ENCODE peak calls at places on chromosomes 2 and 18, in seven cellular contexts. M is CD4-positive, alpha-beta T cell; N is astrocyte of the spinal cord; H is heart right ventricle; A is NB4; B is right atrium auricular region; X is GM13977. Z is an unnamed sample.

GRCh38 chr2:10316336-10316735 is 13.6 kb downstream of the HPCAL1 start:
- DNase-seq in M (no peak), N (no peak), H (no peak), A (no peak), B (no peak), X (no peak), Z (no peak)

GRCh38 chr2:200492656-200493055 is 17.2 kb downstream of the KCTD18 start:
- DNase-seq in M (no peak), N (no peak), H (no peak), A (no peak), B (no peak), X (no peak), Z (no peak)

GRCh38 chr2:26255735-26256384 is 11.1 kb downstream of the HADHB start:
- DNase-seq in M (no peak), N (no peak), H (peak; percentile 26), A (no peak), B (no peak), X (no peak), Z (no peak)

GRCh38 chr2:232976176-232976575 is 36.9 kb downstream of the NGEF start:
- DNase-seq in M (no peak), N (no peak), H (no peak), A (no peak), B (no peak), X (no peak), Z (peak; percentile 24)

GRCh38 chr2:27710176-27710575 is 46.5 kb downstream of the SLC4A1AP start:
- DNase-seq in M (no peak), N (no peak), H (no peak), A (no peak), B (peak; percentile 56), X (no peak), Z (no peak)

GRCh38 chr2:72999729-73000725 is 71.5 kb downstream of the SFXN5 start:
- DNase-seq in M (no peak), N (peak; percentile 70), H (no peak), A (no peak), B (peak; percentile 49), X (no peak), Z (no peak)

GRCh38 chr2:45845058-45845457 is 193.6 kb downstream of the PRKCE start:
- DNase-seq in M (no peak), N (peak; percentile 3), H (no peak), A (peak; percentile 60), B (no peak), X (no peak), Z (no peak)

GRCh38 chr2:119483896-119484718 is 40.2 kb downstream of the SCTR start:
- DNase-seq in M (no peak), N (no peak), H (no peak), A (no peak), B (peak; percentile 44), X (no peak), Z (peak; percentile 62)

GRCh38 chr18:77138270-77138669 is 5.7 kb upstream of the MBP start:
- DNase-seq in M (no peak), N (no peak), H (no peak), A (no peak), B (no peak), X (no peak), Z (no peak)

GRCh38 chr18:48084858-48085257 is 154.4 kb upstream of the SMAD2 start:
- DNase-seq in M (no peak), N (no peak), H (no peak), A (no peak), B (no peak), X (no peak), Z (no peak)

GRCh38 chr2:147232225-147232669 is 612.6 kb upstream of the ACVR2A start:
- DNase-seq in M (no peak), N (no peak), H (no peak), A (no peak), B (no peak), X (no peak), Z (no peak)

GRCh38 chr2:65045651-65046050 is 10.6 kb upstream of the CEP68 start:
- DNase-seq in M (no peak), N (peak; percentile 59), H (no peak), A (peak; percentile 96), B (no peak), X (no peak), Z (no peak)

GRCh38 chr18:24232814-24233213 is 94.0 kb downstream of the CABYR start:
- DNase-seq in M (no peak), N (no peak), H (no peak), A (no peak), B (no peak), X (no peak), Z (no peak)

DNA sequence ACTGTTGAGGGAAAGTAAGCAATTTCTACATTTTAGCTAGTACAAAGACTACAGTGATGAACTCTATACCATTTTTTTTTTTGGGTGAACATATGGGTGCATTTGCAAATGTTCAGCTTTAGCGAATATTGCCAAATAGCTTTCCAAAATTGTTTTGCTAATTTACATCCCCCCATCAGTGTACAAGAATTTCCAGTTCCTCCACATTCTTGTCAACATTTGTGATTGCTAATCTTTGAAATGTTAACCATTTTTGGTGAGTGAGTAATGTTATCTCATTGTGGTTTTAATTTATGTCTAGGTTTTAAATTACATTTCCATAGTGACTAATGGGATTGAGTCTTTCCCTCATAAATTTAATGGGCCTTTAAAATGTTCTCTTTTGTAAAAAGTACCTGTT is 16.4 kb upstream of the CNRIP1 start:
- DNase-seq in M (no peak), N (peak; percentile 65), H (no peak), A (no peak), B (no peak), X (no peak), Z (no peak)
- TF ChIP-seq CTCF in M (no peak), N (no peak), H (no peak), A (no peak), B (no peak), X (no peak), Z (no peak)

GRCh38 chr18:73891572-73892421 is 255.8 kb downstream of the FBXO15 start:
- DNase-seq in M (no peak), N (no peak), H (no peak), A (peak; percentile 4), B (no peak), X (no peak), Z (no peak)
- TF ChIP-seq CTCF in M (no peak), N (peak; percentile 18), H (no peak), A (no peak), B (no peak), X (no peak), Z (peak; percentile 48)

DNA sequence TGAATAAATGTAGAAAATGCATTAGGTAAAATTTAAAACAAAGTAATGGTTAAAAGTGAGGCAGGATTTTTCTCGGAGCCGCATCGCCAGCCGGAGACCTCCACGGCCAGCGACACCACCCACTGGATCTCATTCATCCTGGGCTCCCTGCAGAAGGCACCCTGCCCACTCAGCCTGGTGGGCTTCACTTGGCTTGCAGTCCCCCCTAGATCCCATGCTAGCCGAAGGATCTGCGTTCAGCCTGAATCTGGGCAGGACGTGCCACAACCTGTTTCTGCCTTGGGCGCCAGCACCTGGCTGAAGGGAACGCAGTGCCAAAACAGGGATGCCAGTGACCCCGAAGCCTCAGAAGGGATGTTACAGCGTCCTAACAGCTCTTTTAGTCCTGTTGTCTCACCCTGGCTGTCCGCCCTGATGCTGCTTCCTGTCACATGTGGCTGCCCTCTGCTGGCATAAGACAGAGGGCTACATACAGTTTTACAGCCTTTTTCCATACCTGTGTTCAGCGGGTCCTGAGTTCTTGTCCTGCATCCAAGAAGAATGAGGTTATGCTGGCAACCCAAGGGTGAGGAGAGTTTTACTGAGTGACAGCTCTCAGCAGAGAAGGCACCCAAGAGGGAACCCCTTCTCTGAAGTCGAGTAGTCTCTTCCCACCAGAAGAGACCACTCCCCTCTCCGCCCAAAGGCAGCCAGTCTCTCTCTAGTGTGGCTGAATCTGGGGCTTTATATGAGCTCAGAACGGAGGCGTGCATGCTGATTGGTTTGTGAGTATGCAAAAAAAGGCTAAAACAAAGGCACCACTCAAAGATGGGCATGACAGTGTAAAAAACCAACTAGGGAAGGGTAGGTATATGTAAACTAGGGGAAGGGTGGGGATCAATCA is 173.1 kb upstream of the GYPC start:
- DNase-seq in M (no peak), N (no peak), H (no peak), A (peak; percentile 39), B (peak; percentile 42), X (no peak), Z (no peak)
- TF ChIP-seq CTCF in M (no peak), N (no peak), H (no peak), A (peak; percentile 45), B (no peak), X (peak; percentile 17), Z (peak; percentile 49)

GRCh38 chr2:166375736-166376487 is at the start of gene SCN9A:
- DNase-seq in M (peak; percentile 6), N (peak; percentile 83), H (peak; percentile 51), A (peak; percentile 64), B (peak; percentile 62), X (peak; percentile 13), Z (peak; percentile 83)
- TF ChIP-seq CTCF in M (no peak), N (no peak), H (no peak), A (no peak), B (no peak), X (no peak), Z (peak; percentile 28)